ENCODE peak calls at places on chromosomes 5 and 9, in nine cellular contexts. M is activated B cell treated with CpG ODN at 0.5 μM for 24 hours, X is heart right ventricle, F is psoas muscle, I is brain microvascular endothelial cell, Q is cardiac muscle cell, P is right atrium auricular region, S is astrocyte, B is tibial artery. U is an unnamed sample.

GRCh38 chr9:80995759-80996158 is 693.6 kb downstream of the TLE1 start:
- DNase-seq in B (no peak), F (no peak), S (peak), I (peak), M (no peak), P (no peak), Q (no peak), X (no peak), U (no peak)

GRCh38 chr9:136665704-136666363 is 3.1 kb downstream of the EGFL7 start:
- DNase-seq in M (no peak), S (no peak), I (no peak), X (no peak), P (no peak), F (no peak), Q (peak), B (no peak), U (peak)

GRCh38 chr5:78731884-78732283 is 83.3 kb upstream of the LHFPL2 start:
- DNase-seq in M (no peak), X (no peak), I (no peak), S (no peak), F (no peak), P (no peak), B (no peak), Q (no peak), U (no peak)

GRCh38 chr5:167064199-167064811 is 1227.1 kb upstream of the WWC1 start:
- DNase-seq in I (no peak), Q (peak), B (no peak), P (no peak), F (no peak), X (no peak), M (no peak), S (no peak), U (no peak)

GRCh38 chr9:7336356-7337075 is 463.1 kb downstream of the DMAC1 start:
- DNase-seq in X (peak), M (no peak), S (no peak), I (no peak), B (no peak), P (no peak), Q (no peak), F (no peak), U (no peak)

GRCh38 chr9:69391487-69391886 is 66.5 kb downstream of the ENTREP1 start:
- DNase-seq in S (no peak), M (no peak), I (no peak), F (no peak), Q (no peak), B (no peak), P (no peak), X (no peak), U (no peak)

GRCh38 chr5:8844847-8845246 is 701.0 kb downstream of the SEMA5A start:
- DNase-seq in S (no peak), B (no peak), X (no peak), Q (no peak), I (no peak), P (no peak), M (no peak), F (peak), U (no peak)

GRCh38 chr9:89400398-89401116 is 82.3 kb downstream of the SECISBP2 start:
- DNase-seq in B (no peak), Q (no peak), M (peak), P (no peak), F (peak), X (no peak), S (no peak), I (no peak), U (no peak)

GRCh38 chr9:134406366-134407122 is 80.3 kb downstream of the RXRA start:
- DNase-seq in S (no peak), M (no peak), I (no peak), P (peak), F (no peak), X (peak), B (peak), Q (no peak), U (peak)

GRCh38 chr9:71647094-71647591 is 121.2 kb downstream of the CEMIP2 start:
- DNase-seq in Q (no peak), S (peak), M (no peak), P (peak), F (peak), I (peak), B (peak), X (peak), U (no peak)

GRCh38 chr9:113808391-113809191 is 67.5 kb upstream of the ZNF618 start:
- DNase-seq in X (no peak), Q (no peak), F (peak), I (peak), P (peak), B (peak), M (no peak), S (peak), U (no peak)

GRCh38 chr9:119961774-119962408 is 592.7 kb upstream of the BRINP1 start:
- DNase-seq in X (no peak), S (no peak), I (peak), F (peak), Q (peak), B (no peak), P (no peak), M (no peak), U (peak)

GRCh38 chr9:76136986-76137385 is 246.5 kb downstream of the PCSK5 start:
- DNase-seq in Q (no peak), F (no peak), I (peak), M (no peak), P (no peak), B (no peak), S (peak), X (no peak), U (no peak)

GRCh38 chr5:157266286-157267007 is 524 bp downstream of the CYFIP2 start:
- DNase-seq in I (no peak), S (no peak), B (no peak), F (no peak), M (peak), X (no peak), Q (peak), P (no peak), U (peak)

GRCh38 chr9:132857601-132858342 is 20.3 kb downstream of the AK8 start:
- DNase-seq in F (peak), S (no peak), Q (no peak), X (no peak), P (no peak), B (no peak), I (peak), M (no peak), U (peak)

GRCh38 chr5:61811052-61811451 is 479.0 kb downstream of the ZSWIM6 start:
- DNase-seq in Q (no peak), S (no peak), X (no peak), B (no peak), I (no peak), M (no peak), F (no peak), P (no peak), U (no peak)

GRCh38 chr9:83219154-83219923 is 156.4 kb upstream of the RASEF start:
- DNase-seq in S (peak), I (peak), Q (peak), B (peak), X (peak), F (peak), P (peak), M (no peak), U (peak)

GRCh38 chr5:52674815-52675545 is 112.7 kb upstream of the ITGA1 start:
- DNase-seq in S (peak), M (no peak), I (peak), F (no peak), X (no peak), Q (no peak), P (no peak), B (no peak), U (no peak)

GRCh38 chr5:514101-514485 is 10.2 kb downstream of the SLC9A3 start:
- DNase-seq in M (no peak), B (no peak), P (no peak), S (no peak), F (no peak), Q (no peak), I (no peak), X (no peak), U (no peak)

GRCh38 chr5:72885824-72886223 is 69.4 kb downstream of the TNPO1 start:
- DNase-seq in B (no peak), F (no peak), P (no peak), X (no peak), M (no peak), I (no peak), S (no peak), Q (no peak), U (no peak)

GRCh38 chr9:120358877-120359276 is 221.1 kb downstream of the CDK5RAP2 start:
- DNase-seq in S (no peak), F (no peak), Q (no peak), X (no peak), M (no peak), B (no peak), I (no peak), P (no peak), U (no peak)

GRCh38 chr5:72066658-72067057 is 40.6 kb upstream of the MAP1B start:
- DNase-seq in B (no peak), M (no peak), I (peak), Q (no peak), S (peak), X (no peak), P (no peak), F (no peak), U (no peak)

GRCh38 chr5:78783434-78784130 is 135.0 kb upstream of the LHFPL2 start:
- DNase-seq in Q (no peak), P (no peak), B (no peak), I (no peak), M (no peak), X (no peak), F (no peak), S (peak), U (no peak)

GRCh38 chr5:131209506-131210191 is 38.9 kb downstream of the LYRM7 start:
- DNase-seq in F (no peak), Q (no peak), P (no peak), I (no peak), M (peak), X (no peak), S (no peak), B (no peak), U (no peak)

GRCh38 chr5:111983459-111983858 is 226.5 kb upstream of the NREP start:
- DNase-seq in B (no peak), F (no peak), I (no peak), M (no peak), Q (no peak), X (no peak), P (no peak), S (no peak), U (no peak)

GRCh38 chr5:76610196-76610595 is 13.0 kb downstream of the F2RL2 start:
- DNase-seq in P (no peak), M (no peak), B (no peak), X (no peak), Q (no peak), F (no peak), I (peak), S (peak), U (no peak)

GRCh38 chr9:72509635-72510034 is 11.8 kb upstream of the TMC1 start:
- DNase-seq in X (no peak), S (peak), Q (no peak), M (no peak), P (no peak), B (no peak), I (no peak), F (no peak), U (no peak)

GRCh38 chr5:139637438-139638089 is 10.6 kb upstream of the CXXC5 start:
- DNase-seq in S (peak), M (peak), B (peak), Q (peak), P (peak), F (peak), I (no peak), X (peak), U (peak)

GRCh38 chr5:115831163-115831768 is 10.1 kb downstream of the ATG12 start:
- DNase-seq in B (no peak), X (peak), S (peak), P (no peak), M (no peak), F (no peak), Q (peak), I (no peak), U (peak)

GRCh38 chr9:2872307-2872940 is 28.5 kb upstream of the PUM3 start:
- DNase-seq in X (no peak), B (no peak), Q (peak), M (no peak), S (peak), F (no peak), I (peak), P (no peak), U (peak)
- TF ChIP-seq CTCF in X (peak), B (no peak), Q (peak), M (no peak), S (peak), F (peak), I (peak), P (peak), U (peak)

GRCh38 chr9:99400184-99400731 is 178.2 kb downstream of the SEC61B start:
- DNase-seq in X (peak), Q (peak), M (no peak), I (peak), P (no peak), S (no peak), F (peak), B (no peak), U (no peak)
- TF ChIP-seq CTCF in X (no peak), Q (no peak), M (no peak), I (no peak), P (no peak), S (no peak), F (no peak), B (no peak), U (no peak)

GRCh38 chr9:128409998-128410397 is 10.7 kb upstream of the CERCAM start:
- DNase-seq in X (no peak), P (no peak), B (no peak), F (no peak), S (no peak), Q (no peak), M (no peak), I (peak), U (no peak)
- TF ChIP-seq CTCF in X (peak), P (no peak), B (no peak), F (no peak), S (peak), Q (peak), M (no peak), I (peak), U (no peak)

GRCh38 chr9:33154368-33154767 is 12.8 kb downstream of the B4GALT1 start:
- DNase-seq in B (no peak), Q (no peak), P (no peak), S (no peak), M (no peak), F (no peak), I (no peak), X (no peak), U (no peak)
- TF ChIP-seq CTCF in B (no peak), Q (no peak), P (no peak), S (no peak), M (no peak), F (no peak), I (no peak), X (no peak), U (no peak)

DNA sequence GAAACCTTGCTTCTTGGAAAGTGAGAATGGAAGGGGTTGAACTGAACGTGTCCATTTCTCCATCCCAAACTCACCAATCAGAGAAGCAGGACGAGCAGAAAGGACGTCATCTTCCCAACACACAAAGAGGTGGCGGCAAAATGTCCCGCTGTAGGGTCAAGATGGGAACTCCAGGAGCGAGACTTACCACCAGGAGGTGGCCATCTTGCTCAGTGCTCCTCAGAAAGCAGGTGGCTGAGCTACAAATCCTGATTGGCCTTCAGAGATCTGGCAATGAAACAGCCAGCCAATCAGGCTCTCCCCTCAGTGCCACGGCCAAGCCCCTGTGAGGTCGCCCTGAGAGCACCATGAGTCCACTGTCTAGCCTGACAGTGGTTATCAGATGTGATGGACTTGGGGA is 259.0 kb downstream of the NDUFS4 start:
- DNase-seq in I (no peak), Q (no peak), F (no peak), M (no peak), S (no peak), P (no peak), B (no peak), X (no peak), U (no peak)
- TF ChIP-seq CTCF in I (no peak), Q (no peak), F (no peak), M (no peak), S (no peak), P (no peak), B (no peak), X (no peak), U (no peak)

GRCh38 chr9:85483214-85483613 is 258.5 kb downstream of the AGTPBP1 start:
- DNase-seq in X (no peak), P (no peak), S (no peak), F (no peak), M (no peak), B (no peak), Q (no peak), I (no peak), U (no peak)
- TF ChIP-seq CTCF in X (peak), P (no peak), S (no peak), F (no peak), M (no peak), B (no peak), Q (no peak), I (no peak), U (no peak)

GRCh38 chr5:147400836-147401235 is 109.0 kb downstream of the DPYSL3 start:
- DNase-seq in Q (no peak), X (no peak), F (no peak), S (no peak), P (no peak), I (no peak), B (no peak), M (no peak), U (no peak)
- TF ChIP-seq CTCF in Q (no peak), X (no peak), F (no peak), S (no peak), P (no peak), I (no peak), B (no peak), M (no peak), U (no peak)

GRCh38 chr5:10018211-10018610 is 231.5 kb downstream of the ATPSCKMT start:
- DNase-seq in X (no peak), Q (no peak), I (no peak), S (peak), B (no peak), P (no peak), M (no peak), F (no peak), U (no peak)

GRCh38 chr5:10019236-10019635 is 230.5 kb downstream of the ATPSCKMT start:
- DNase-seq in F (no peak), S (no peak), Q (no peak), P (no peak), M (no peak), B (no peak), I (no peak), X (no peak), U (no peak)

GRCh38 chr5:10018670-10019069 is 231.0 kb downstream of the ATPSCKMT start:
- DNase-seq in Q (no peak), M (no peak), S (peak), P (no peak), B (no peak), F (no peak), X (no peak), I (peak), U (no peak)

GRCh38 chr5:10023494-10023893 is 226.2 kb downstream of the ATPSCKMT start:
- DNase-seq in Q (no peak), M (no peak), I (no peak), S (no peak), F (no peak), P (no peak), B (no peak), X (no peak), U (no peak)

GRCh38 chr5:10021248-10021647 is 228.4 kb downstream of the ATPSCKMT start:
- DNase-seq in X (no peak), S (no peak), F (no peak), P (no peak), M (no peak), B (no peak), I (peak), Q (no peak), U (no peak)
- TF ChIP-seq CTCF in X (no peak), S (no peak), F (no peak), P (no peak), M (no peak), B (no peak), I (peak), Q (peak), U (no peak)

DNA sequence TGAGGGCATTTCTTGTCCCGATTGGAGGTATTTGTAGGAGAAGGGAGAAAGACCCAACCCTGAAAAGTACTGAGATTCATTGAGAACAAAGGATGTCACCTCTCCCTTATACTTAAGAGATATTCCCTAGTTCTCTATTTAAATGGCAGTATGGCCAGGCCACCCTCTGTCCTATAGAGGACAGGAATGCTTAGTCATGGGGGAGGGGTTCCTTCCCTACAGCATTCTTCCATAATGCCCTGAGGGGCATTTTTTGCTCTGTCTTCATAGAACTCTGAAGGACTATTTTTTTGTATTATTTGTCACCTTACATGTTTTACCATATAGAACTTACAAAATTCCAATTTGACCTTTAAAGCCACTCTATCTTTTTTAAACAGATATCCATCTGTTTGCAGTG is 176.3 kb downstream of the TMEM161B start:
- DNase-seq in P (no peak), M (no peak), F (no peak), Q (no peak), S (no peak), X (no peak), B (no peak), I (no peak), U (no peak)
- TF ChIP-seq CTCF in P (no peak), M (no peak), F (no peak), Q (no peak), S (no peak), X (no peak), B (no peak), I (no peak), U (no peak)

GRCh38 chr5:106843812-106844416 is 826.8 kb downstream of the EFNA5 start:
- DNase-seq in Q (no peak), S (peak), P (no peak), B (no peak), F (no peak), M (no peak), X (no peak), I (peak), U (no peak)
- TF ChIP-seq CTCF in Q (no peak), S (peak), P (no peak), B (no peak), F (no peak), M (no peak), X (no peak), I (peak), U (peak)